ENCODE peak calls at places on chromosomes 6 and 20, in eight cellular contexts. I is GM10248, V is NCI-H1092, J is hypothalamus, R is activated T-cell treated with anti-CD3 and anti-CD28 coated beads for 1 hour, Z is aorta, Y is activated T-helper 1 cell treated with Interleukin-2 at 50 U/mL for 16 hours, E is HEK293T. K is an unnamed sample.

GRCh38 chr6:154766993-154767392 is 33.8 kb downstream of the SCAF8 start:
- DNase-seq in I (no peak), V (no peak), J (no peak), R (no peak), Z (no peak), Y (no peak), E (no peak), K (no peak)

GRCh38 chr6:46338098-46338497 is 153.2 kb downstream of the RCAN2 start:
- DNase-seq in I (no peak), V (no peak), J (no peak), R (no peak), Z (no peak), Y (no peak), E (no peak), K (no peak)

GRCh38 chr20:32487381-32487780 is 97.8 kb downstream of the NOL4L start:
- DNase-seq in I (no peak), V (no peak), J (no peak), R (no peak), Z (peak), Y (no peak), E (no peak), K (no peak)

GRCh38 chr6:43334466-43335095 is 26.0 kb upstream of the CRIP3 start:
- DNase-seq in I (no peak), V (peak), J (no peak), R (no peak), Z (no peak), Y (no peak), E (peak), K (no peak)

GRCh38 chr20:44031001-44031574 is 116.4 kb downstream of the TOX2 start:
- DNase-seq in I (no peak), V (no peak), J (no peak), R (no peak), Z (no peak), Y (no peak), E (no peak), K (no peak)

GRCh38 chr20:46171909-46172308 is 53.8 kb downstream of the CD40 start:
- DNase-seq in I (no peak), V (no peak), J (no peak), R (no peak), Z (no peak), Y (no peak), E (no peak), K (no peak)

GRCh38 chr6:52243282-52243893 is 912 bp downstream of the IL17F start:
- DNase-seq in I (no peak), V (peak), J (no peak), R (no peak), Z (no peak), Y (no peak), E (peak), K (no peak)

GRCh38 chr6:113457156-113457555 is 400.0 kb upstream of the MARCKS start:
- DNase-seq in I (no peak), V (no peak), J (no peak), R (no peak), Z (peak), Y (no peak), E (no peak), K (no peak)

GRCh38 chr20:9617062-9617461 is 102.7 kb downstream of the LAMP5 start:
- DNase-seq in I (peak), V (peak), J (no peak), R (peak), Z (no peak), Y (peak), E (peak), K (no peak)

GRCh38 chr6:29653452-29654038 is 3.3 kb upstream of the MOG start:
- DNase-seq in I (peak), V (peak), J (peak), R (peak), Z (no peak), Y (no peak), E (peak), K (no peak)

GRCh38 chr6:169950558-169950957 is 199.1 kb downstream of the ERMARD start:
- DNase-seq in I (no peak), V (peak), J (no peak), R (no peak), Z (peak), Y (no peak), E (no peak), K (no peak)

GRCh38 chr6:109457596-109457996 is 2.0 kb upstream of the MICAL1 start:
- DNase-seq in I (no peak), V (no peak), J (no peak), R (no peak), Z (no peak), Y (no peak), E (no peak), K (no peak)

GRCh38 chr6:34374112-34374907 is 18.2 kb downstream of the NUDT3 start:
- DNase-seq in I (no peak), V (no peak), J (no peak), R (no peak), Z (no peak), Y (no peak), E (no peak), K (no peak)

K was measured in GM12878.